ENCODE peak calls at places on chromosomes 4 and X, in eight cellular contexts. W, F, L, U, O, I, E and Q are unnamed samples.

GRCh38 chr4:88583643-88584470 is 8.4 kb upstream of the HERC3 start:
- DNase-seq in U (no peak), F (no peak), E (no peak), O (no peak), I (no peak), L (no peak), W (no peak), Q (no peak)

GRCh38 chr4:15318621-15319348 is 109.0 kb upstream of the C1QTNF7 start:
- DNase-seq in F (no peak), I (no peak), W (no peak), O (no peak), E (no peak), U (no peak), L (no peak), Q (no peak)

GRCh38 chr4:64584981-64585557 is 175.8 kb upstream of the TECRL start:
- DNase-seq in U (peak), E (no peak), I (no peak), F (no peak), O (peak), L (peak), W (peak), Q (peak)

GRCh38 chr4:68021185-68021584 is 57.9 kb upstream of the TMPRSS11A start:
- DNase-seq in O (no peak), W (peak), I (peak), F (no peak), U (no peak), E (no peak), L (no peak), Q (no peak)

GRCh38 chr4:111323496-111323895 is 700.6 kb upstream of the PITX2 start:
- DNase-seq in W (peak), U (no peak), I (no peak), F (peak), E (no peak), O (no peak), L (no peak), Q (no peak)

GRCh38 chrX:136639506-136640176 is 8.3 kb upstream of the CD40LG start:
- DNase-seq in U (no peak), L (no peak), W (peak), E (no peak), F (no peak), I (no peak), O (no peak), Q (no peak)

GRCh38 chr4:137408527-137409177 is 123.6 kb downstream of the PCDH18 start:
- DNase-seq in L (no peak), F (no peak), U (no peak), E (no peak), I (no peak), W (no peak), O (no peak), Q (no peak)

GRCh38 chr4:85829276-85830051 is 354.5 kb downstream of the ARHGAP24 start:
- DNase-seq in L (no peak), E (no peak), W (peak), I (no peak), U (no peak), O (no peak), F (no peak), Q (no peak)

GRCh38 chr4:83772680-83773079 is 236.8 kb downstream of the GPAT3 start:
- DNase-seq in E (no peak), U (no peak), F (no peak), L (no peak), O (peak), I (no peak), W (peak), Q (no peak)

GRCh38 chr4:150305995-150306394 is 227.8 kb downstream of the DCLK2 start:
- DNase-seq in O (no peak), I (no peak), E (no peak), U (no peak), F (no peak), W (peak), L (no peak), Q (no peak)

GRCh38 chrX:131792789-131793462 is 230.2 kb upstream of the STK26 start:
- DNase-seq in L (no peak), I (no peak), E (peak), O (no peak), U (no peak), W (peak), F (no peak), Q (peak)

GRCh38 chr4:76373919-76374552 is 46.9 kb downstream of the CCDC158 start:
- DNase-seq in O (no peak), E (no peak), F (no peak), I (no peak), W (peak), L (no peak), U (no peak), Q (no peak)

GRCh38 chrX:1577845-1578244 is 13.6 kb upstream of the AKAP17A start:
- DNase-seq in E (no peak), L (no peak), F (no peak), W (no peak), I (no peak), U (no peak), O (no peak), Q (no peak)

GRCh38 chr4:41216294-41217019 is 2.1 kb upstream of the APBB2 start:
- DNase-seq in O (peak), W (peak), F (no peak), E (peak), I (peak), U (peak), L (peak), Q (peak)

GRCh38 chr4:178917756-178918155 is 1475.5 kb upstream of the AGA start:
- DNase-seq in I (no peak), O (peak), E (no peak), W (no peak), U (no peak), F (no peak), L (no peak), Q (no peak)

GRCh38 chr4:8585186-8585585 is 5.0 kb downstream of the GPR78 start:
- DNase-seq in E (no peak), O (peak), U (no peak), F (no peak), L (no peak), W (no peak), I (no peak), Q (no peak)

GRCh38 chr4:7647932-7648812 is 213.4 kb upstream of the PSAPL1 start:
- DNase-seq in I (peak), W (peak), F (no peak), O (no peak), U (peak), L (no peak), E (no peak), Q (no peak)

GRCh38 chr4:69485130-69485529 is 10.6 kb downstream of the UGT2B4 start:
- DNase-seq in W (no peak), I (no peak), U (no peak), L (no peak), O (no peak), E (no peak), F (no peak), Q (no peak)

GRCh38 chr4:48169636-48170035 is 35.6 kb upstream of the TXK start:
- DNase-seq in F (no peak), L (no peak), O (no peak), U (no peak), I (no peak), W (no peak), E (no peak), Q (no peak)

GRCh38 chr4:26858947-26859401 is 1.7 kb upstream of the STIM2 start:
- DNase-seq in E (no peak), W (no peak), F (no peak), O (no peak), I (no peak), U (no peak), L (no peak), Q (no peak)

GRCh38 chr4:139795915-139796314 is 130.3 kb downstream of the MGST2 start:
- DNase-seq in E (no peak), O (no peak), U (no peak), F (no peak), W (no peak), I (no peak), L (no peak), Q (no peak)

GRCh38 chrX:139113682-139114081 is 402.2 kb upstream of the FGF13 start:
- DNase-seq in E (no peak), F (no peak), O (no peak), L (no peak), W (no peak), U (no peak), I (no peak), Q (no peak)

DNA sequence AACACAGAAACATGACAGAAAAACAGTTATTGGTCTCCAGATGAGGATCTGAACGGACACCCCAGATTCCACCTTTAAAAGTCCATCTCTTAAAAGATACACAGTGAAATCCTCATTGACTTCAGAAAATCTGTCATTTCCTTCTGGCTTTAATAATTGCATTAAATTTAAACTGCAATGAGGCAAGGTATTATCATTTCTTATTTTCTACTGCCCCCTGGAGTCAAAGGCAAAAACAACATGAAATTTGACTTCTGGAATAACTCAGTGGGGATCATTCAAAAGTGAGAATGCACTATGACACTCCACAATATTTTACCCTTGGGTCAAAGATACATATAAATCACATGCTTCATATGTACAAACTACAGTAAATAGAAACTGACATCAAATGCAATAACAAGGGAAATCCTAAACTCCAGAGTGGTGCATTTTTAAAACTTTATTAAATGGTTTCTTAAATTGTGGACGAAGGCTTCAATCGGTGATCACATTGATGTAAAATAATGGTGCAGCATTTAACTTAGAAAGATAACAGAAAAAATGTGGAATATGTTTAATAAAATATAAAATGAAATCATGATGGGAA is 56.4 kb upstream of the SPANXN1 start:
- DNase-seq in U (no peak), W (no peak), E (no peak), O (peak), I (no peak), F (no peak), L (no peak), Q (peak)
- TF ChIP-seq CTCF in U (peak), W (peak), E (peak), O (peak), I (peak), F (no peak), L (peak), Q (peak)

DNA sequence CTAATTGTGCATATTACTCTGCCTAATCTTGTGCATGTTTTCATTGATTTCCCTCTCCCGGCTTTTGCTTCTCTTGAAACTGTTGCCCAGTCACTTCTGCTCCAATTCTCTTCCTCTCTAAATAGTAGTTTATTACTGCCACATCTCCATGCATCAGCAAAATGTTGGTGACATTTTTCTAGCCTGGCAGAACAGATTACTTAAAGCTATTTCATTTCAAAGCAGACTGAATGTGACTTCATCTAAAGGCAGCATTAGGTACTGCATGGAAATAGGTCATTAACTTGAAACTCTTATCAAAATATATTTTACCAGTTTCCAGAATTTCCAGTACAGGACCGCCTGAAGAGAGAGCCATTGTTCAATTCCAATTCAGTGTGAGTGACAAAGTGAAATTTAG is 52.4 kb downstream of the HPGDS start:
- DNase-seq in U (no peak), F (no peak), I (no peak), L (no peak), E (no peak), W (no peak), O (no peak), Q (no peak)
- TF ChIP-seq CTCF in U (no peak), F (no peak), I (no peak), L (no peak), E (no peak), W (no peak), O (no peak), Q (no peak)

DNA sequence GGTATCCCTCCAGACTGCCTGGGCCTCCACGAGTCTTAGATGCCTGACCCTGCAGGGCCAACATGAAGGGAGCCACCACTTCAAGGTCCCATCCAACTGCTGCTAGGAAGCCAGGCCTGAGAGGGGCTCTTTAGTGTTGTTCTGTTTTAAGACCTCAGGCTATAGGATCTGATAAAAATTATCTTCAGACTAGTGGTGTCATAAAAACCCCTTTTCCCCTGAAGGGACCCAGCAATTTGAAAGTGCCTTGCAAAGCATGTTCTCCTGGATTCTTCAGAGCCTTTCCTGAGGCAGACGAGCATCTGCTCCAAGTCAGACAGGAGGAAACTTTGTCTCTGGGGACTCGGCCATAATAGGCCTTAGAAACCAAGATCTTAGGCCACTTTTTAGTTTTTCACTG is 26.9 kb downstream of the TSPAN5 start:
- DNase-seq in U (no peak), E (no peak), F (no peak), W (no peak), I (no peak), O (no peak), L (no peak), Q (no peak)
- TF ChIP-seq CTCF in U (no peak), E (no peak), F (no peak), W (no peak), I (no peak), O (no peak), L (no peak), Q (no peak)

GRCh38 chrX:17237146-17237545 is 137.9 kb upstream of the NHS start:
- DNase-seq in I (no peak), F (no peak), O (no peak), L (no peak), W (no peak), E (no peak), U (no peak), Q (no peak)

GRCh38 chrX:17247144-17247543 is 127.9 kb upstream of the NHS start:
- DNase-seq in I (no peak), E (no peak), W (no peak), L (no peak), O (no peak), F (no peak), U (no peak), Q (no peak)

GRCh38 chrX:17242470-17242869 is 132.5 kb upstream of the NHS start:
- DNase-seq in W (peak), F (peak), I (peak), L (peak), U (peak), E (no peak), O (peak), Q (peak)
- TF ChIP-seq CTCF in W (peak), F (peak), I (peak), L (peak), U (peak), E (peak), O (peak), Q (peak)

DNA sequence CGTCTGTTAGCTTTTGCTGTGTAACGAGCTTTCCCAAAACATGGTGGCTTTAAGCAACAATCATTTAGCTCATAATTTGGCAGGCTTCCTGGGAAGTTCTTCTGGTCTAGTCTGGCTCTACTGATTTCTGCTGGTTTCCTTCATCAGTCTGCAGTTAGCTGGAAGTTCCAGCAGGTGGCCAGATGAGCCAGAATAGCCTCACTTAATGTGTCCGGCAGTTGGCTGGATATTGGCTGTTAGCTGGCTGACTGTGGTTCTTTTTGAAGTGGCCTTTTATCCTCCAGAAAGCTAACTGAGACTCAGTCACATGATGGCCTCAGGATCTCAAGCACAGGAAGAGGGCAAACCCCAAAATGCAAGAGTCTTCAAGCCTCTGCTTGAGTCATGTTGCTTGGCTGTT is 34.9 kb downstream of the FTHL17 start:
- DNase-seq in U (peak), E (peak), O (peak), W (peak), F (peak), L (peak), I (peak), Q (peak)
- TF ChIP-seq CTCF in U (peak), E (peak), O (peak), W (peak), F (peak), L (peak), I (peak), Q (peak)

DNA sequence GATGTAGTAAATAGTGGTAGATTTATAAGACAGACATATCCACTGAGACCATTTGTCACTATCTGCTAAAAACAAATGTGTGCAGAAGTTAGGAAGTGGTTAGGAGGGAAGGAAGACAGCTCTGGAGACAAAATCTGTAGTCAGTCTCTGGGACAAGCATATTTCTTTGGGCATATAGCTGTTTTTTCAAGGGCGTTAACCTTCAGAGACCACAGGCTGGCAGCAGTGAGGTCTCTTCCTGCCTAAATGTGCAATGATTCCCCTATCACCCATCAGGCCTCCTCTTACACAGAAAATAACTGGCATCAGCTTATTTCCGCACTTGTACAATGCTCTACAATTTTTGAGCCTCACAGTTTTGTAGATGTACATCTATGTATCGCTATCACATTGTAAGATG is 6.5 kb downstream of the TMEM150C start:
- DNase-seq in L (no peak), F (no peak), U (no peak), I (no peak), O (peak), E (no peak), W (no peak), Q (no peak)
- TF ChIP-seq CTCF in L (no peak), F (no peak), U (no peak), I (no peak), O (peak), E (no peak), W (no peak), Q (no peak)

DNA sequence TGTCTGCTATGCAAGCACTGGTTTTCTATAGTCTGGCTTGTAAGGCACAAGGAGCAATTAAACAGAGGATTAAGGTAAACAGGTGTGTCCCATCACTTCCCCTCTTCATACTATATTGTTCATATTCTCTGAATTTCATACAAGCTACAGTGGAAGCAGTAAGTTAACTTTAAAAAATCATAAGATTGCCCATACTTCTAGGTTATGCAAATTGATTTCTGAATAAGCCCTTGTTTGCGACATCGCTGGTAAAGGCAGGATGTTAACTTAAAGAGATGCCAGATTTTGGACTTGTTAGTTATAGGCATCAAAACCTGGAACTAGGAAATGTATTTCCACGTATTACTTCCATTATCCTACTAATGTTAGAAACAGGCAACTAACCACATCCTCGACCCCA is 1.0 kb upstream of the TMEM131L start:
- DNase-seq in O (no peak), W (no peak), U (no peak), L (no peak), E (no peak), F (no peak), I (no peak), Q (no peak)
- TF ChIP-seq CTCF in O (no peak), W (no peak), U (no peak), L (no peak), E (no peak), F (no peak), I (no peak), Q (no peak)

GRCh38 chrX:9880912-9881311 is 86.2 kb upstream of the CLDN34 start:
- DNase-seq in U (no peak), L (no peak), O (no peak), I (no peak), E (no peak), W (no peak), F (no peak), Q (no peak)

GRCh38 chrX:9882669-9883446 is 84.3 kb upstream of the CLDN34 start:
- DNase-seq in U (no peak), L (no peak), E (no peak), I (no peak), F (no peak), O (no peak), W (no peak), Q (no peak)

GRCh38 chrX:9884031-9884779 is 83.0 kb upstream of the CLDN34 start:
- DNase-seq in U (no peak), I (no peak), L (no peak), O (no peak), E (no peak), W (no peak), F (no peak), Q (no peak)

GRCh38 chrX:9888953-9889470 is 78.1 kb upstream of the CLDN34 start:
- DNase-seq in E (no peak), I (no peak), L (no peak), U (no peak), O (no peak), W (no peak), F (no peak), Q (no peak)

GRCh38 chrX:9885150-9885549 is 82.0 kb upstream of the CLDN34 start:
- DNase-seq in O (peak), U (peak), I (no peak), W (peak), E (peak), F (no peak), L (peak), Q (peak)
- TF ChIP-seq CTCF in O (peak), U (peak), I (peak), W (peak), E (peak), F (peak), L (peak), Q (peak)